ENCODE peak calls at places on chromosomes 6 and 20, in six cellular contexts. S, Q, C, W, H and K are unnamed samples.

GRCh38 chr6:36334343-36334742 is 2.3 kb downstream of the BNIP5 start:
- DNase-seq in S (no peak), Q (no peak), C (no peak), W (peak; percentile 71), H (no peak), K (no peak)

GRCh38 chr20:24544371-24544770 is 74.9 kb downstream of the SYNDIG1 start:
- DNase-seq in S (no peak), Q (no peak), C (no peak), W (no peak), H (no peak), K (no peak)

GRCh38 chr20:21421601-21422236 is 24.4 kb upstream of the NKX2-4 start:
- DNase-seq in S (no peak), Q (no peak), C (no peak), W (no peak), H (no peak), K (no peak)

GRCh38 chr6:13504611-13505344 is 17.4 kb upstream of the GFOD1 start:
- DNase-seq in S (no peak), Q (no peak), C (no peak), W (no peak), H (no peak), K (no peak)

GRCh38 chr6:235763-236360 is 56.4 kb upstream of the DUSP22 start:
- DNase-seq in S (peak; percentile 37), Q (peak; percentile 34), C (no peak), W (no peak), H (no peak), K (no peak)

GRCh38 chr6:35796236-35796635 is 887 bp downstream of the CLPS start:
- DNase-seq in S (no peak), Q (no peak), C (no peak), W (no peak), H (no peak), K (no peak)

GRCh38 chr20:5316188-5317158 is at the start of gene PROKR2:
- DNase-seq in S (no peak), Q (no peak), C (no peak), W (peak; percentile 35), H (peak; percentile 78), K (no peak)

GRCh38 chr6:89339565-89339964 is 13.0 kb downstream of the UBE2J1 start:
- DNase-seq in S (no peak), Q (no peak), C (no peak), W (no peak), H (no peak), K (no peak)

GRCh38 chr20:44410583-44411019 is 55.1 kb downstream of the HNF4A start:
- DNase-seq in S (no peak), Q (no peak), C (no peak), W (no peak), H (no peak), K (no peak)

GRCh38 chr20:31517373-31517772 is 3.1 kb downstream of the HM13 start:
- DNase-seq in S (no peak), Q (peak; percentile 91), C (peak; percentile 83), W (peak; percentile 32), H (no peak), K (peak; percentile 62)

GRCh38 chr6:155399062-155399746 is 56.4 kb downstream of the NOX3 start:
- DNase-seq in S (no peak), Q (peak; percentile 100), C (no peak), W (no peak), H (no peak), K (no peak)

GRCh38 chr6:159116343-159116742 is 52.9 kb upstream of the FNDC1 start:
- DNase-seq in S (no peak), Q (no peak), C (no peak), W (no peak), H (peak; percentile 90), K (no peak)

GRCh38 chr6:43302126-43302525 is 4.1 kb downstream of the SLC22A7 start:
- DNase-seq in S (no peak), Q (no peak), C (peak; percentile 66), W (no peak), H (no peak), K (no peak)

GRCh38 chr6:16676978-16677377 is 84.3 kb downstream of the ATXN1 start:
- DNase-seq in S (no peak), Q (peak; percentile 31), C (no peak), W (peak; percentile 43), H (no peak), K (no peak)

GRCh38 chr6:53811082-53811481 is 16.3 kb downstream of the LRRC1 start:
- DNase-seq in S (no peak), Q (peak; percentile 51), C (no peak), W (no peak), H (no peak), K (no peak)

GRCh38 chr20:56504373-56505005 is 20.1 kb upstream of the FAM209A start:
- DNase-seq in S (no peak), Q (no peak), C (no peak), W (no peak), H (no peak), K (no peak)

GRCh38 chr6:158417760-158418098 is 105.5 kb downstream of the TULP4 start:
- DNase-seq in S (no peak), Q (no peak), C (no peak), W (no peak), H (no peak), K (peak; percentile 42)

GRCh38 chr20:51752343-51752951 is 15.7 kb downstream of the ATP9A start:
- DNase-seq in S (no peak), Q (peak; percentile 71), C (no peak), W (no peak), H (no peak), K (peak; percentile 32)

GRCh38 chr6:28774292-28775051 is 149.3 kb downstream of the TRIM27 start:
- DNase-seq in S (no peak), Q (no peak), C (no peak), W (no peak), H (no peak), K (no peak)

GRCh38 chr20:32585011-32585518 is at the start of gene NOL4L:
- DNase-seq in S (no peak), Q (no peak), C (no peak), W (peak; percentile 40), H (peak; percentile 85), K (peak; percentile 47)

GRCh38 chr6:52482903-52483670 is 62.9 kb downstream of the EFHC1 start:
- DNase-seq in S (no peak), Q (peak; percentile 46), C (no peak), W (no peak), H (no peak), K (no peak)

GRCh38 chr20:11880694-11881093 is 37.0 kb upstream of the BTBD3 start:
- DNase-seq in S (no peak), Q (peak; percentile 24), C (no peak), W (no peak), H (no peak), K (no peak)
- TF ChIP-seq POLR2A in S (no peak), Q (no peak), C (no peak), W (no peak), H (no peak), K (no peak)

DNA sequence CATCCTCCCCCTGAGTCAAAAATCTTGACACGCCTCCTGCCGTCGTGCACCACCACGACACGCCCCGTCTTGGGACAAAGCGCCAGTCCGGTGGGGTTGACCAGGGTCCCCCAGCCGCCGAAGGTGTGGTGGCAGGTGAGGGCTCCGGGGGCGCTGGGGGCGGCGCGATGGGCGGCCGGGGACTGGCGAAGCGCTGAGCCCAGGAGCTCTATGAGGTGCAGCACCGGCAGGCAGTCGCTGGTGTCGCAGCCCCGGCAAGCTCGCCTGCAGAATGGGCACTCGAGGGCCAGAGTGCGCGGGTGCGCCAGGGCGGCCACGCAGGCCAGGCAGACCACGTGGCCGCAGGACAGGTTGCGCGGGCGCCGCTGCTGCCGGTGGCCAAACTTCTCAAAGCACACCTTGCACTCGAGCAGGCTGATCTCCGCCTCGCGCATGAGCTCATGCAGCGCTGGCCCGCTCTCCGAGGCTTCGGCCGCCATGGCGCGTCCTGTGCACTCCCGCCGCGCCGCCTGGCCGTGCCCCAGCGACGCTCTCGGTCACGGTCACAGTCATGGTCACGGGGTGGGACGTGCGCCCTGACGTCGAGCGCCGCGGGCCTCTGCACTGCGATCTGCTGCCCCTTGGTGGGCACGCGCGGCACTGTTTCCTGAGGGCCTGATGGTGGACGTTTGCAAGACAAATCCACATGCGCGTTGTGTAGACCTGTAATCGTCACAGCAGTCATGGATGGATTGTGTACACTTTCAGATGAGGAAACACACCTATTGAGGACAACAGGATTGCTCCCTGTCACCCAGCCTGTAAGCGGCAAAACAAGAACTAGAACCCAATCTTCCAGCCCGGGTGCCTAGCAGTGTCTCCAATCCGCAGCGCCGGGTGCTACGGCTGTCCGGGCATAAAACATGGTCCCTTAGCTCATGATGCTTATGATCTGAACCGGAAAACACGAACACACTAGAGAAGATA is at the start of gene NHLRC1:
- DNase-seq in S (peak; percentile 83), Q (peak; percentile 84), C (peak; percentile 94), W (peak; percentile 93), H (peak; percentile 96), K (no peak)
- TF ChIP-seq POLR2A in S (peak; percentile 40), Q (no peak), C (no peak), W (no peak), H (no peak), K (no peak)

GRCh38 chr20:49281913-49282467 is 4.1 kb upstream of the ZNFX1 start:
- DNase-seq in S (no peak), Q (no peak), C (no peak), W (no peak), H (no peak), K (no peak)
- TF ChIP-seq POLR2A in S (no peak), Q (no peak), C (no peak), W (no peak), H (no peak), K (no peak)

GRCh38 chr6:46054531-46054930 is 38.9 kb upstream of the CLIC5 start:
- DNase-seq in S (no peak), Q (no peak), C (no peak), W (no peak), H (no peak), K (no peak)

GRCh38 chr6:46052479-46052878 is 36.8 kb upstream of the CLIC5 start:
- DNase-seq in S (no peak), Q (no peak), C (no peak), W (no peak), H (no peak), K (no peak)

GRCh38 chr6:46050845-46051405 is 35.3 kb upstream of the CLIC5 start:
- DNase-seq in S (no peak), Q (no peak), C (no peak), W (no peak), H (no peak), K (no peak)

GRCh38 chr6:46051962-46052361 is 36.3 kb upstream of the CLIC5 start:
- DNase-seq in S (no peak), Q (no peak), C (no peak), W (no peak), H (no peak), K (no peak)

DNA sequence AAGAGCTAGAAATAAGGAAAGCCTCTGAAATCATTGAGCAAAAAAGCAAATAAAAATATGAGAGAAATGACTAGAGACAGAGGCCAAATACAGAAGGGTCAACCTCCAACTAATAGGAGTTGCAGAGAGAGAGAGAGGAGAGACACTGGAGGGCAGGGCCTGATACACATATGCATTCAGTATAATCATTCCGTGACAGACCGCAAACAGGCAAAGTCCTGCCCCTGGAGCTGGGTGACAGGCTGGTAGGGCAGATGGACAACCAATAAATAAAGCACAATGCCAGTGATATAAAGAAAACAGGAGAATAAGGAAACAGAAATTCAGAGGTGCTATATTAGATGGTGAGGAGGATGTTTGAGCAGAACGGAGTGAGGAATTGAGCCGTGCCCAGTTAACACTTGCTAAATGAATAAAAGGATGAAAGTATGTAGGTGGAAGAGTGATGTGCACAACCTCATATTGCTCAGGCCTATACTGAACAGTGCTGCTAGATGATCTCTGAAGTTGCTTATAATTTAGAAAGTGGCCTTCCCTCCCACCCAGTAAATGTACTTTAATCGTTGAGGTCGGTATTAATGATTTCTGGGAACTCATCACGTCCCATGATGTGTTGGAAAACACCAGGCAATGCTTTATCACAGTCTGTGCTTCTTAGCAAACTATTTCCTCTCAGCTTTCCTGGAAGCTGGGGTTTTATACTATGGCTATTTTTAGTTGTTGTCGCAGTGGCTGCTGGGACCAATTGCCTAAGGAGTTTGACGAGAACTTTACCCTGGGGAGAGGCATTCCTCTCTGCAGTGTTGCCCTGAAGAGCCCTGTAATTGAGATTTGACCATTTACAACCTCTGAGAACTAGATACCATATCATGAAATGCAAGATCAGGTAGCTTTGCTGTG is 37.6 kb upstream of the CLIC5 start:
- DNase-seq in S (peak; percentile 15), Q (no peak), C (no peak), W (no peak), H (no peak), K (no peak)
- TF ChIP-seq POLR2A in S (no peak), Q (no peak), C (no peak), W (no peak), H (no peak), K (no peak)